ENCODE peak calls at places on chromosome 15, in five cellular contexts. One of them, this sample, is unnamed.

GRCh38 chr15:76753771-76754170 is 151.4 kb downstream of the SCAPER start:
- DNase-seq in HCT116: no peak
- DNase-seq in H1: no peak
- DNase-seq in K562: no peak
- DNase-seq in SK-N-SH: no peak
- DNase-seq in this sample: no peak

GRCh38 chr15:71575474-71576045 is 234.8 kb upstream of the NR2E3 start:
- DNase-seq in HCT116: no peak
- DNase-seq in H1: no peak
- DNase-seq in K562: no peak
- DNase-seq in SK-N-SH: peak
- DNase-seq in this sample: peak

GRCh38 chr15:34116620-34117019 is 14.7 kb downstream of the PGBD4 start:
- DNase-seq in HCT116: no peak
- DNase-seq in H1: no peak
- DNase-seq in K562: no peak
- DNase-seq in SK-N-SH: no peak
- DNase-seq in this sample: peak

GRCh38 chr15:77538011-77538410 is 94.7 kb downstream of the LINGO1 start:
- DNase-seq in HCT116: no peak
- DNase-seq in H1: no peak
- DNase-seq in K562: no peak
- DNase-seq in SK-N-SH: no peak
- DNase-seq in this sample: no peak

GRCh38 chr15:55282284-55282833 is 7.3 kb downstream of the RAB27A start:
- DNase-seq in HCT116: no peak
- DNase-seq in H1: no peak
- DNase-seq in K562: peak
- DNase-seq in SK-N-SH: peak
- DNase-seq in this sample: no peak

GRCh38 chr15:44427756-44428724 is 611 bp downstream of the CTDSPL2 start:
- DNase-seq in HCT116: peak
- DNase-seq in H1: peak
- DNase-seq in K562: peak
- DNase-seq in SK-N-SH: peak
- DNase-seq in this sample: peak

GRCh38 chr15:26974120-26974780 is 3.3 kb downstream of the GABRG3 start:
- DNase-seq in HCT116: no peak
- DNase-seq in H1: no peak
- DNase-seq in K562: peak
- DNase-seq in SK-N-SH: peak
- DNase-seq in this sample: peak

GRCh38 chr15:34109775-34110663 is 8.1 kb downstream of the PGBD4 start:
- DNase-seq in HCT116: peak
- DNase-seq in H1: no peak
- DNase-seq in K562: peak
- DNase-seq in SK-N-SH: peak
- DNase-seq in this sample: peak

GRCh38 chr15:40633178-40633577 is 39.1 kb downstream of the KNL1 start:
- DNase-seq in HCT116: no peak
- DNase-seq in H1: no peak
- DNase-seq in K562: no peak
- DNase-seq in SK-N-SH: no peak
- DNase-seq in this sample: no peak

GRCh38 chr15:69924531-69924930 is 173.2 kb downstream of the TLE3 start:
- DNase-seq in HCT116: no peak
- DNase-seq in H1: no peak
- DNase-seq in K562: no peak
- DNase-seq in SK-N-SH: no peak
- DNase-seq in this sample: no peak

GRCh38 chr15:68966996-68967395 is 36.7 kb downstream of the SPESP1 start:
- DNase-seq in HCT116: no peak
- DNase-seq in H1: no peak
- DNase-seq in K562: no peak
- DNase-seq in SK-N-SH: no peak
- DNase-seq in this sample: no peak

GRCh38 chr15:38707802-38708671 is 143.4 kb upstream of the RASGRP1 start:
- DNase-seq in HCT116: peak
- DNase-seq in H1: no peak
- DNase-seq in K562: peak
- DNase-seq in SK-N-SH: peak
- DNase-seq in this sample: peak

GRCh38 chr15:38514601-38515000 is 50.0 kb downstream of the RASGRP1 start:
- DNase-seq in HCT116: no peak
- DNase-seq in H1: no peak
- DNase-seq in K562: no peak
- DNase-seq in SK-N-SH: peak
- DNase-seq in this sample: no peak

GRCh38 chr15:57780461-57780860 is 73.9 kb downstream of the POLR2M start:
- DNase-seq in HCT116: no peak
- DNase-seq in H1: no peak
- DNase-seq in K562: no peak
- DNase-seq in SK-N-SH: no peak
- DNase-seq in this sample: no peak

GRCh38 chr15:96896766-96897165 is 566.3 kb downstream of the NR2F2 start:
- DNase-seq in HCT116: no peak
- DNase-seq in H1: no peak
- DNase-seq in K562: no peak
- DNase-seq in SK-N-SH: no peak
- DNase-seq in this sample: no peak

GRCh38 chr15:60507596-60508424 is 28.9 kb upstream of the ICE2 start:
- DNase-seq in HCT116: peak
- DNase-seq in H1: no peak
- DNase-seq in K562: peak
- DNase-seq in SK-N-SH: peak
- DNase-seq in this sample: peak

GRCh38 chr15:74584204-74584603 is 31.4 kb upstream of the CLK3 start:
- DNase-seq in HCT116: no peak
- DNase-seq in H1: no peak
- DNase-seq in K562: no peak
- DNase-seq in SK-N-SH: no peak
- DNase-seq in this sample: no peak

GRCh38 chr15:77081971-77082370 is 11.1 kb upstream of the TSPAN3 start:
- DNase-seq in HCT116: no peak
- DNase-seq in H1: no peak
- DNase-seq in K562: no peak
- DNase-seq in SK-N-SH: no peak
- DNase-seq in this sample: no peak

GRCh38 chr15:57440799-57441198 is 64.5 kb downstream of the CGNL1 start:
- DNase-seq in HCT116: no peak
- DNase-seq in H1: no peak
- DNase-seq in K562: no peak
- DNase-seq in SK-N-SH: no peak
- DNase-seq in this sample: no peak

GRCh38 chr15:64695571-64695992 is 79.8 kb downstream of the RBPMS2 start:
- DNase-seq in HCT116: no peak
- DNase-seq in H1: no peak
- DNase-seq in K562: peak
- DNase-seq in SK-N-SH: peak
- DNase-seq in this sample: no peak

GRCh38 chr15:31156226-31156625 is 54.7 kb upstream of the TRPM1 start:
- DNase-seq in HCT116: no peak
- DNase-seq in H1: no peak
- DNase-seq in K562: no peak
- DNase-seq in SK-N-SH: no peak
- DNase-seq in this sample: no peak

GRCh38 chr15:59436774-59437472 is 1.1 kb upstream of the FAM81A start:
- DNase-seq in HCT116: no peak
- DNase-seq in H1: no peak
- DNase-seq in K562: no peak
- DNase-seq in SK-N-SH: peak
- DNase-seq in this sample: no peak

GRCh38 chr15:51365417-51365816 is 24.0 kb downstream of the GLDN start:
- DNase-seq in HCT116: no peak
- DNase-seq in H1: no peak
- DNase-seq in K562: no peak
- DNase-seq in SK-N-SH: no peak
- DNase-seq in this sample: no peak

GRCh38 chr15:73818308-73818985 is 54.9 kb upstream of the TBC1D21 start:
- DNase-seq in HCT116: no peak
- DNase-seq in H1: no peak
- DNase-seq in K562: no peak
- DNase-seq in SK-N-SH: peak
- DNase-seq in this sample: no peak

GRCh38 chr15:43998607-43999006 is 171.8 kb downstream of the WDR76 start:
- DNase-seq in HCT116: no peak
- DNase-seq in H1: no peak
- DNase-seq in K562: no peak
- DNase-seq in SK-N-SH: peak
- DNase-seq in this sample: no peak

GRCh38 chr15:62035256-62035908 is 24.9 kb downstream of the VPS13C start:
- DNase-seq in HCT116: no peak
- DNase-seq in H1: no peak
- DNase-seq in K562: no peak
- DNase-seq in SK-N-SH: no peak
- DNase-seq in this sample: no peak

GRCh38 chr15:39051931-39052705 is 487.5 kb upstream of the RASGRP1 start:
- DNase-seq in HCT116: no peak
- DNase-seq in H1: no peak
- DNase-seq in K562: no peak
- DNase-seq in SK-N-SH: no peak
- DNase-seq in this sample: no peak

GRCh38 chr15:66046751-66047150 is 177.5 kb downstream of the RAB11A start:
- DNase-seq in HCT116: no peak
- DNase-seq in H1: no peak
- DNase-seq in K562: no peak
- DNase-seq in SK-N-SH: peak
- DNase-seq in this sample: no peak

GRCh38 chr15:66045542-66045941 is 176.3 kb downstream of the RAB11A start:
- DNase-seq in HCT116: no peak
- DNase-seq in H1: no peak
- DNase-seq in K562: no peak
- DNase-seq in SK-N-SH: no peak
- DNase-seq in this sample: no peak

GRCh38 chr15:66044837-66045236 is 175.5 kb downstream of the RAB11A start:
- DNase-seq in HCT116: no peak
- DNase-seq in H1: no peak
- DNase-seq in K562: no peak
- DNase-seq in SK-N-SH: no peak
- DNase-seq in this sample: no peak

GRCh38 chr15:66046326-66046725 is 177.0 kb downstream of the RAB11A start:
- DNase-seq in HCT116: no peak
- DNase-seq in H1: no peak
- DNase-seq in K562: no peak
- DNase-seq in SK-N-SH: no peak
- DNase-seq in this sample: no peak

DNA sequence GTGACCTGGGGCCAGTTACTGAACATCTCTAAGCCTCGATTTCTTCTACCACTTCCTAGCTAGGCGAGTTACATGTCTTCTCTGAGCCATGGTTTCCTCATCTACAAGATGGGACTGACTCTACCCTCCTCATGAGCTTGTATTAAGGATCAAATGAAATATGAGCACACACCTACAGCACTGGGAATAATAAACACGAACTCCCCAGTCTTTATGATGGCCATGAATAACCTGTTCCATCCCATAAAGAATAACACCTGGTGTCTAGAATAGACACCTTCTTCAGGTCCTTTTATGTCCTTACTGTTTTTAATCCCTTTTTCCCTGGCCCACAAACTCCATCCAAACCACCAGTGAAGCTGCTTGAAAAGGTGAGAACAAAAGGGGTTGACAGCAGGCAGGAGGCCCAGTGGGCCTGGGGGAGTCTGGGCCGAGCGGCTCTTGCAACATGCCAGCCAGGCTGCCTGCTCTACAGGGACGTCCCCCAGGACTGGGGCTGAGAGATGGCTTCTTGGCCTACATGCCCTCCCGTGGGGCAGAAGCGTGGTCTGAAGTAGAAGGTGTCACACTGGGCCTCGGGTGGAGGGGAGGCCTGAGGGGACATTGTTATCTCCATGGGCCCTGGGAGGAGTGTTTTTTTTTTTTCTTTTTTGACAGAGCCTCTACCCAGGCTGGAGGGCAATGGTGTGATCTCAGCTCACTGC is 178.2 kb downstream of the RAB11A start:
- DNase-seq in HCT116: no peak
- DNase-seq in H1: no peak
- DNase-seq in K562: no peak
- DNase-seq in SK-N-SH: no peak
- DNase-seq in this sample: no peak
- TF ChIP-seq JUND in HCT116: no peak
- TF ChIP-seq JUND in H1: no peak
- TF ChIP-seq JUND in K562: no peak
- TF ChIP-seq JUND in SK-N-SH: no peak
- TF ChIP-seq JUND in this sample: no peak

GRCh38 chr15:80967991-80968510 is 21.6 kb downstream of the MESD start:
- DNase-seq in HCT116: no peak
- DNase-seq in H1: no peak
- DNase-seq in K562: no peak
- DNase-seq in SK-N-SH: no peak
- DNase-seq in this sample: no peak

GRCh38 chr15:80970018-80970657 is 19.5 kb downstream of the MESD start:
- DNase-seq in HCT116: peak
- DNase-seq in H1: no peak
- DNase-seq in K562: peak
- DNase-seq in SK-N-SH: peak
- DNase-seq in this sample: peak

GRCh38 chr15:80966431-80967197 is 23.0 kb downstream of the MESD start:
- DNase-seq in HCT116: no peak
- DNase-seq in H1: no peak
- DNase-seq in K562: no peak
- DNase-seq in SK-N-SH: no peak
- DNase-seq in this sample: no peak

GRCh38 chr15:80969316-80969715 is 20.3 kb downstream of the MESD start:
- DNase-seq in HCT116: no peak
- DNase-seq in H1: no peak
- DNase-seq in K562: no peak
- DNase-seq in SK-N-SH: no peak
- DNase-seq in this sample: no peak

DNA sequence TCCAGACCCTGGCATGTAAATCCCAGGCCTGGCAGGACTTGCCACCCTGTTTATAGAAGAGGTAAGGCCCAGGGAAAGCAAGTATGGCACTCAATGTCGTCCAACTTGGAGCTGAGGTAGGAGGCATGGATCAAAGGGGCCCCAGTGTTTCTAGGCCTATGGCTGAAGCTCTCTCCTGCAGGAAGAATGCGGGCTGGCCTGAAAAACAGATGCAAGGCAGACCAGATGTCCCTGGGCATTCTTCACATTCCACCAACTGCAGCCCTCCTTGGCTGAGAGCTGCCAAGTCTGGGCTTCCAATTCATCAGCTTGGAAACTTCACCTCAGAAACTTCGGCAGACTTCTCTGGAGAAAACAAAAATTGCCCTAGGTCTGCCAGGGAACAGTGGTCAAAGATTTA is 22.2 kb downstream of the MESD start:
- DNase-seq in HCT116: no peak
- DNase-seq in H1: peak
- DNase-seq in K562: no peak
- DNase-seq in SK-N-SH: no peak
- DNase-seq in this sample: peak
- TF ChIP-seq JUND in HCT116: no peak
- TF ChIP-seq JUND in H1: no peak
- TF ChIP-seq JUND in K562: no peak
- TF ChIP-seq JUND in SK-N-SH: peak
- TF ChIP-seq JUND in this sample: no peak

GRCh38 chr15:101207867-101208288 is 44.0 kb downstream of the CHSY1 start:
- DNase-seq in HCT116: no peak
- DNase-seq in H1: no peak
- DNase-seq in K562: no peak
- DNase-seq in SK-N-SH: no peak
- DNase-seq in this sample: no peak
- TF ChIP-seq JUND in HCT116: no peak
- TF ChIP-seq JUND in H1: no peak
- TF ChIP-seq JUND in K562: no peak
- TF ChIP-seq JUND in SK-N-SH: no peak
- TF ChIP-seq JUND in this sample: no peak

GRCh38 chr15:89898628-89899302 is 5.0 kb upstream of the AP3S2 start:
- DNase-seq in HCT116: peak
- DNase-seq in H1: peak
- DNase-seq in K562: peak
- DNase-seq in SK-N-SH: peak
- DNase-seq in this sample: peak
- TF ChIP-seq JUND in HCT116: no peak
- TF ChIP-seq JUND in H1: no peak
- TF ChIP-seq JUND in K562: no peak
- TF ChIP-seq JUND in SK-N-SH: no peak
- TF ChIP-seq JUND in this sample: no peak